ENCODE peak calls at places on chromosome 19, in seven cellular contexts. F is Peyer's patch, W is stomach, U is GM12891, G is tibial nerve, E is IMR-90, D is body of pancreas. R is an unnamed sample.

GRCh38 chr19:46299004-46299509 is 2.2 kb downstream of the HIF3A start:
- DNase-seq in F (peak), W (peak), U (no peak), G (peak), E (peak), D (peak), R (peak)

GRCh38 chr19:38209671-38210457 is 14.2 kb downstream of the DPF1 start:
- DNase-seq in F (peak), W (peak), U (no peak), G (peak), E (peak), D (peak), R (no peak)

GRCh38 chr19:54302252-54302651 is 10.7 kb downstream of the LILRA5 start:
- DNase-seq in F (no peak), W (no peak), U (no peak), G (no peak), E (no peak), D (peak), R (no peak)

GRCh38 chr19:33879818-33880575 is 83.3 kb downstream of the KCTD15 start:
- DNase-seq in F (no peak), W (no peak), U (peak), G (no peak), E (no peak), D (peak), R (no peak)

GRCh38 chr19:49102303-49102702 is 11.9 kb upstream of the LIN7B start:
- DNase-seq in F (no peak), W (no peak), U (no peak), G (no peak), E (no peak), D (no peak), R (no peak)

GRCh38 chr19:33229962-33230361 is 4.3 kb upstream of the SLC7A10 start:
- DNase-seq in F (no peak), W (no peak), U (no peak), G (no peak), E (no peak), D (no peak), R (no peak)

GRCh38 chr19:28445826-28446225 is 767.1 kb downstream of the UQCRFS1 start:
- DNase-seq in F (no peak), W (no peak), U (no peak), G (no peak), E (no peak), D (no peak), R (no peak)

GRCh38 chr19:50980203-50980602 is 3.5 kb downstream of the KLK7 start:
- DNase-seq in F (no peak), W (no peak), U (no peak), G (no peak), E (no peak), D (no peak), R (no peak)

GRCh38 chr19:46635920-46636761 is at the start of gene GNG8:
- DNase-seq in F (no peak), W (no peak), U (no peak), G (no peak), E (no peak), D (no peak), R (no peak)

GRCh38 chr19:7729211-7729610 is 2.7 kb downstream of the CLEC4G start:
- DNase-seq in F (no peak), W (no peak), U (no peak), G (no peak), E (no peak), D (no peak), R (no peak)

GRCh38 chr19:4575267-4575793 is 15.8 kb upstream of the SEMA6B start:
- DNase-seq in F (no peak), W (no peak), U (no peak), G (peak), E (peak), D (peak), R (peak)

GRCh38 chr19:18110833-18111232 is 13.3 kb downstream of the MAST3 start:
- DNase-seq in F (peak), W (peak), U (no peak), G (no peak), E (no peak), D (peak), R (no peak)

GRCh38 chr19:7679017-7679720 is 1.5 kb upstream of the TRAPPC5 start:
- DNase-seq in F (peak), W (no peak), U (no peak), G (no peak), E (no peak), D (peak), R (no peak)

GRCh38 chr19:36331353-36332228 is 47.4 kb downstream of the ZFP14 start:
- DNase-seq in F (peak), W (peak), U (peak), G (peak), E (peak), D (peak), R (peak)

GRCh38 chr19:29271911-29272310 is 59.0 kb upstream of the UQCRFS1 start:
- DNase-seq in F (no peak), W (no peak), U (no peak), G (no peak), E (no peak), D (no peak), R (no peak)

GRCh38 chr19:45508681-45508930 is 1.3 kb downstream of the VASP start:
- DNase-seq in F (no peak), W (no peak), U (no peak), G (no peak), E (no peak), D (no peak), R (no peak)

GRCh38 chr19:17626456-17626855 is 61.7 kb downstream of the UNC13A start:
- DNase-seq in F (no peak), W (no peak), U (no peak), G (no peak), E (no peak), D (no peak), R (no peak)

GRCh38 chr19:23145617-23146415 is 29.0 kb downstream of the ZNF730 start:
- DNase-seq in F (no peak), W (no peak), U (no peak), G (no peak), E (no peak), D (no peak), R (no peak)

GRCh38 chr19:7676376-7676775 is 514 bp upstream of the MCEMP1 start:
- DNase-seq in F (no peak), W (no peak), U (no peak), G (no peak), E (no peak), D (peak), R (no peak)

DNA sequence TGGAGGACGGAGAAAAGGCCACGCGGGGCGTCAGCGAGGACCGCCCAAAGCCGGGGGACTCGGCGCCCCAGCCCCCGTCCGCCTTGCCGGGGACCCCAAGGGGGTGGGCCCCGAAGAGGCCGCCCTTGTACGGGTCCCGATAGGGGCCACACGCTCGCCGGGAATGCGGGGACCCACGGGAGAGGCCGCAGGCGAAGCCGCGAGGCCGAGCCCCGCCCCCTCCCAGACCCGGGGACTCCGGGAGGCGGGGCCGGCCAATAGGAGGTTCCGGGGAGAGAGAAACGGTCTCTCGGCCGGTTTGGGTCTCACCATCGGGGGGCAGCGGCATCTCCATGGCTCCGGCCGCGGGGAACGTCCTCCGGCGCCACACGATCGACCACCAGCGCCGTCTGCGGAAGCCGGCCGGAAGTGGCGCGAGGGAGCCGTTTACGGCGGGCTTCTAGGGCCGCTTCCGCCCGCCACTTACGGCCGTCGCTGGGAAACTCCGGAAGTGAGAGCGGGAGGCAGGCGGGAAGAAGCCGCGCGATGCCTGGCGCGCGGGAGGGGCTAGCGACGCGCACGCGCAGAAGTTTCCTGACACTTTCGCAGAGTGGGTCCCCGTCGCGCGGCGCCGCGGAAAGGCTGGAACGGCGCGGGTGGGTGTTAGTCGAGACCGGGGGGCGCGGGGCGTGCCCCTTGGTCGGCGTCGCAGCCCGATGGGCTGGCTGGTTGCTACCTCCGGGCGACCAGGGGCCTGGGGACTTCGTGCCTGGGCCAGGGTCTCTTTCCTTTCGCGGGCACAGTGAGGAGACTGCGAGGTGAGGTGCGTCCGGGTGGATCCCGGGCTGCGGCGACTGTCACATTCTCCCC is at the start of gene CHERP:
- DNase-seq in F (peak), W (peak), U (peak), G (peak), E (peak), D (peak), R (peak)
- TF ChIP-seq POLR2A in F (peak), W (no peak), U (peak), G (peak), E (peak), D (peak), R (peak)

GRCh38 chr19:31591258-31591657 is 242.0 kb upstream of the TSHZ3 start:
- DNase-seq in F (no peak), W (no peak), U (no peak), G (no peak), E (no peak), D (no peak), R (no peak)
- TF ChIP-seq POLR2A in F (no peak), W (no peak), U (no peak), G (no peak), E (no peak), D (no peak), R (no peak)

DNA sequence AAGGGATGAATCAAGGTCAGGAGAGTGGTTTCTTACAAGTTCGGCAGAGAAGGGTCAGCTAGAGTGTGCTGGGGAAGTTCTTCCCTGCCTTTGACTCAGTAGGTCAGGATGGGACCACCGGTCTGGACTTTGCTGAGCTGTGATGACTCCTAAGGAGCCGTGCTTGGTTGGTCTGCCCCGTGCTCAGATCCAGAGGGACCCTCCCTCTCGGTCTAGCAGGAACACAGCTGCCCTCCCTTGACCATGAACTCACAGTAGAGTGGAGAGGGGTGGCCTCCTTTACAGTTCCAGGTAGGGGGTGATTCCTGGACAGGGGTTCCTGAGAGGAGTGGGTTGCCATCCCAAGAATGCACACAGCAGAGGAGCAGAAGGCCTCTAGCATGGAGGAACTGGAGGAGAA is 4.3 kb downstream of the RPS19 start:
- DNase-seq in F (no peak), W (no peak), U (no peak), G (no peak), E (no peak), D (no peak), R (no peak)
- TF ChIP-seq POLR2A in F (no peak), W (no peak), U (peak), G (no peak), E (no peak), D (no peak), R (no peak)

DNA sequence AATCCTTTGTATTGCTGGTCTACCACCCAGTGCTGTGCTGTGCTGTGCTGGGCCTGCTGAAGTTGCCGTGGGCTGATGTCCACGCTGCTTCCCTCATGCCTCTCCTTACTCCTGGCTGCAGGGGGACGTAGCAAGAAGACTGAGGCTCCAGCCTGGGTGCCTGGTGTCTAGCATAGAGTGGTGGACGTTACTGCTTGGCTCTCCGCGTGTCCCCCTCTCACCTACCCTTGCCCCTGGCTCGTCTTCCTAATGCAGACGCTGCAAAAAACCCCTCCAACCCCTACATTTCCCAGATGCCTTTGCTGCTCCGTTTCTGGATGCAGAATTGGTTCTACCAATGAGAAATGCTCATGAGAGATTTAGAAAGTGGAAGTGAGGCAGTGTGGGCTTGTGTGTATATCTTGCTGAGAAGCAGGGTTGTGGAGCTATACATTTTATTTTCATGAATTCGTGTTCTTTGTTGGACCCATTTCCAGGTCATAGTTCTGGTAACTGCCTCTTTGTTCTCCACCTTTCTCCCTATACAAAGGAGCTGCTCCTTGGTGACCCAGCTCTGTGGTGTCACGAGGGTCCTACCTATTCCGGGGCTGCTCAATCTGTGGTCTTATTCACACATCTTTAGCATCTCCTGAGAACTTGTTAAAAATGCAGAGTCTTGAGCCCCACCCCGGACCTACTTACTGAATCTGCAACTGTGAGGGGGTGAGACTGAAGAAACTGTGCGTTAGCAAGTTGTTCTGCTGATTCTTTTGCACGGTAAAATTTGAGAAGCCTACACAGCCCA is 7.9 kb upstream of the DENND1C start:
- DNase-seq in F (no peak), W (no peak), U (no peak), G (no peak), E (no peak), D (no peak), R (no peak)
- TF ChIP-seq POLR2A in F (no peak), W (no peak), U (peak), G (no peak), E (no peak), D (no peak), R (no peak)

GRCh38 chr19:47702671-47703070 is 10.6 kb upstream of the EHD2 start:
- DNase-seq in F (no peak), W (no peak), U (no peak), G (no peak), E (no peak), D (no peak), R (no peak)

GRCh38 chr19:47704024-47704423 is 9.2 kb upstream of the EHD2 start:
- DNase-seq in F (no peak), W (no peak), U (no peak), G (no peak), E (peak), D (no peak), R (no peak)

GRCh38 chr19:47700934-47701716 is 12.1 kb upstream of the EHD2 start:
- DNase-seq in F (no peak), W (no peak), U (no peak), G (no peak), E (no peak), D (no peak), R (no peak)

GRCh38 chr19:47703301-47703700 is 9.9 kb upstream of the EHD2 start:
- DNase-seq in F (no peak), W (no peak), U (no peak), G (no peak), E (no peak), D (no peak), R (no peak)

GRCh38 chr19:47701717-47702552 is 11.3 kb upstream of the EHD2 start:
- DNase-seq in F (no peak), W (no peak), U (no peak), G (no peak), E (no peak), D (no peak), R (no peak)
- TF ChIP-seq POLR2A in F (no peak), W (no peak), U (no peak), G (no peak), E (no peak), D (no peak), R (no peak)

GRCh38 chr19:39824143-39825092 is 9.5 kb downstream of the DYRK1B start:
- DNase-seq in F (peak), W (peak), U (peak), G (peak), E (peak), D (peak), R (peak)
- TF ChIP-seq POLR2A in F (no peak), W (peak), U (no peak), G (no peak), E (peak), D (peak), R (peak)

DNA sequence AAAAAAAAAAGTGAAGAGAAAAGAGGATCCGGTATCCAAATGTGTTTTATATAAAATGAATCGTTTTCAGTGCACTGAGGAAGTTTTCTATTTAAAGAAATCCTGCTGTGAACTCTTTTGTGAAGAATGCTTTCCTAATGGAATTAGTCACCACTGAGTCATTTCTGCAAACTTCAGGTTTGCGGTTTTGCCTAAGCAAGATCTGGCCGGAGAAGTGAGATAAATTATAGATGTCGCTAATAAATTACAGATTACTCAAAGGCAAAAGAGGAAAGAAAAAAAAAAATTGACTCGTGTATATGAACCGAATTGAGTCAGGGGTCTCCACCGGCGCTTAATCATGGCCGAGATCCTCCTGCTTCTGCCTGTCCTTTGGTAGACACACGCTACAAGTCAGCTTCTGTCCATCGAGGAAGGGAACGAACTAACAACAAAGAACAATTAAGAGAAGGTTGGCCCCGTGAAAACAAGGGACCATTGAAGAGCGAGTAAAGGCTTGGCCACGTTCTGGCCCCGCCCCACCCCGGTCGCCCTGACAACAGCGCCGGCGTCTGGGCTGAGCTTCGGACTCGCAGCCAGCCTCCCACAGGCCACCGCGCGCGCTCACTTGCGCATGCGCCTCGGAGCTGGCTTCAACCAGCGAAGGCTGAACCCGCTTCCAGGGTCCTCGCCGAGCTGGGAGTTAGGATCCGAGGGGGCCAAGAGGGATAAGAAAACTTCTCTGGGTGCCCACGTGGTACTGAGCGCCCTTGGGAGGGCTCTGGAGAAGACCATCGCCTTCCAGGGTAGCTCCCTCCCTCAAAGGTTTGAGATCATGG is 33.0 kb upstream of the MRI1 start:
- DNase-seq in F (peak), W (peak), U (peak), G (peak), E (peak), D (peak), R (peak)
- TF ChIP-seq POLR2A in F (no peak), W (no peak), U (no peak), G (peak), E (peak), D (peak), R (peak)

R was measured in H54.